ENCODE peak calls at places on chromosomes 4 and X, in seven cellular contexts. D is stimulated activated CD4-positive, alpha-beta T cell treated with anti-CD3 and anti-CD28 coated beads, Interleukin-15, amount 100 ng/mL, for 1 hour; I is neural crest cell; B is OCI-M1; C is ureter; N is ELR; Y is stimulated activated naive CD8-positive, alpha-beta T cell treated with anti-CD3 and anti-CD28 coated beads, Interleukin-15, Interleukin-2, amounts not matched to agents 100 U/mL and 50 U/mL, for 24 hours. J is an unnamed sample.

GRCh38 chrX:106933538-106933961 is 13.3 kb downstream of the CLDN2 start:
- DNase-seq in D (no peak), I (no peak), B (peak), C (no peak), N (no peak), Y (no peak), J (no peak)

GRCh38 chr4:6960154-6960553 is 50.5 kb downstream of the TBC1D14 start:
- DNase-seq in D (no peak), I (no peak), B (no peak), C (no peak), N (no peak), Y (no peak), J (peak)

GRCh38 chrX:5842601-5843000 is 386.1 kb downstream of the NLGN4X start:
- DNase-seq in D (no peak), I (no peak), B (no peak), C (no peak), N (no peak), Y (no peak), J (no peak)

GRCh38 chr4:158996669-158997074 is 106.2 kb upstream of the RAPGEF2 start:
- DNase-seq in D (no peak), I (no peak), B (peak), C (no peak), N (peak), Y (no peak), J (no peak)

GRCh38 chr4:1578301-1578781 is 105.8 kb downstream of the FAM53A start:
- DNase-seq in D (no peak), I (no peak), B (no peak), C (no peak), N (no peak), Y (no peak), J (no peak)

GRCh38 chr4:153684182-153685073 is at the start of gene TLR2:
- DNase-seq in D (peak), I (peak), B (no peak), C (peak), N (no peak), Y (peak), J (peak)

GRCh38 chr4:2802618-2803531 is 10.0 kb downstream of the SH3BP2 start:
- DNase-seq in D (no peak), I (no peak), B (no peak), C (no peak), N (no peak), Y (no peak), J (no peak)

GRCh38 chr4:174523003-174523693 is 860 bp upstream of the HPGD start:
- DNase-seq in D (no peak), I (no peak), B (peak), C (no peak), N (no peak), Y (peak), J (no peak)

GRCh38 chrX:65331371-65331770 is 203.2 kb downstream of the LAS1L start:
- DNase-seq in D (no peak), I (no peak), B (no peak), C (no peak), N (no peak), Y (no peak), J (no peak)

GRCh38 chrX:17656035-17656418 is 81.3 kb upstream of the SCML1 start:
- DNase-seq in D (no peak), I (no peak), B (no peak), C (no peak), N (no peak), Y (peak), J (no peak)

GRCh38 chrX:153557618-153558017 is 40.2 kb downstream of the ATP2B3 start:
- DNase-seq in D (no peak), I (no peak), B (peak), C (no peak), N (no peak), Y (no peak), J (no peak)

GRCh38 chr4:808860-809570 is 16.9 kb downstream of the CPLX1 start:
- DNase-seq in D (no peak), I (no peak), B (no peak), C (no peak), N (no peak), Y (no peak), J (no peak)

GRCh38 chrX:122218666-122219065 is 965.4 kb upstream of the GRIA3 start:
- DNase-seq in D (no peak), I (no peak), B (no peak), C (no peak), N (no peak), Y (no peak), J (no peak)

GRCh38 chr4:120844528-120844921 is 78.0 kb downstream of the PRDM5 start:
- DNase-seq in D (no peak), I (no peak), B (peak), C (no peak), N (no peak), Y (no peak), J (no peak)

GRCh38 chr4:4763815-4764202 is 95.7 kb upstream of the MSX1 start:
- DNase-seq in D (no peak), I (no peak), B (no peak), C (no peak), N (peak), Y (no peak), J (no peak)

GRCh38 chr4:11106769-11107168 is 321.9 kb downstream of the HS3ST1 start:
- DNase-seq in D (no peak), I (no peak), B (peak), C (no peak), N (no peak), Y (no peak), J (no peak)

GRCh38 chr4:182918044-182918607 is 940 bp upstream of the DCTD start:
- DNase-seq in D (no peak), I (no peak), B (no peak), C (no peak), N (no peak), Y (no peak), J (no peak)

GRCh38 chr4:150336676-150337412 is 245.1 kb upstream of the MAB21L2 start:
- DNase-seq in D (no peak), I (no peak), B (no peak), C (no peak), N (no peak), Y (no peak), J (no peak)

GRCh38 chr4:88697113-88697512 is 516 bp downstream of the NAP1L5 start:
- DNase-seq in D (no peak), I (no peak), B (no peak), C (no peak), N (peak), Y (peak), J (peak)

GRCh38 chr4:19580090-19580489 is 671.6 kb upstream of the SLIT2 start:
- DNase-seq in D (no peak), I (no peak), B (no peak), C (no peak), N (no peak), Y (no peak), J (no peak)

GRCh38 chr4:10283761-10284160 is 167.2 kb upstream of the WDR1 start:
- DNase-seq in D (no peak), I (no peak), B (no peak), C (no peak), N (no peak), Y (no peak), J (no peak)

GRCh38 chr4:30330894-30331652 is 389.1 kb upstream of the PCDH7 start:
- DNase-seq in D (no peak), I (no peak), B (no peak), C (no peak), N (no peak), Y (no peak), J (no peak)

GRCh38 chr4:114780205-114780604 is 181.6 kb downstream of the UGT8 start:
- DNase-seq in D (no peak), I (no peak), B (peak), C (no peak), N (peak), Y (no peak), J (no peak)

GRCh38 chr4:168524006-168524405 is 27.2 kb downstream of the PALLD start:
- DNase-seq in D (no peak), I (no peak), B (no peak), C (no peak), N (peak), Y (no peak), J (no peak)

GRCh38 chr4:112927544-112927943 is 121.9 kb upstream of the ANK2 start:
- DNase-seq in D (no peak), I (no peak), B (no peak), C (no peak), N (no peak), Y (no peak), J (no peak)

GRCh38 chrX:83339724-83340123 is 168.4 kb upstream of the POU3F4 start:
- DNase-seq in D (no peak), I (no peak), B (no peak), C (no peak), N (no peak), Y (no peak), J (no peak)

GRCh38 chr4:120466429-120466828 is 399.8 kb upstream of the MAD2L1 start:
- DNase-seq in D (no peak), I (no peak), B (peak), C (no peak), N (no peak), Y (no peak), J (no peak)

GRCh38 chr4:159823743-159824142 is 720.9 kb downstream of the RAPGEF2 start:
- DNase-seq in D (no peak), I (no peak), B (no peak), C (no peak), N (peak), Y (no peak), J (no peak)

GRCh38 chr4:164731827-164732474 is 22.0 kb upstream of the SMIM31 start:
- DNase-seq in D (no peak), I (peak), B (peak), C (peak), N (peak), Y (peak), J (no peak)

GRCh38 chrX:31213941-31214340 is 142.1 kb upstream of the FTHL17 start:
- DNase-seq in D (no peak), I (no peak), B (peak), C (no peak), N (peak), Y (no peak), J (no peak)

GRCh38 chrX:102560423-102561068 is 38.8 kb upstream of the ARMCX5 start:
- DNase-seq in D (no peak), I (no peak), B (no peak), C (no peak), N (no peak), Y (no peak), J (no peak)

GRCh38 chr4:175090116-175090515 is 172.0 kb downstream of the ADAM29 start:
- DNase-seq in D (no peak), I (no peak), B (no peak), C (no peak), N (no peak), Y (no peak), J (no peak)

J was measured in ascending aorta.